ENCODE peak calls at places on chromosomes 12 and 14, in five cellular contexts. V is ELR, M is GM19239, X is H54, Q is head of caudate nucleus. U is an unnamed sample.

GRCh38 chr12:16198884-16199283 is 78.6 kb downstream of the SLC15A5 start:
- DNase-seq in V (no peak), M (no peak), X (no peak), Q (no peak), U (no peak)

GRCh38 chr14:23078692-23079116 is 16.2 kb downstream of the ACIN1 start:
- DNase-seq in V (peak), M (no peak), X (peak), Q (peak), U (no peak)

GRCh38 chr12:116136340-116136739 is 141.2 kb downstream of the MED13L start:
- DNase-seq in V (peak), M (no peak), X (no peak), Q (no peak), U (no peak)

GRCh38 chr12:103373088-103373523 is 122.7 kb downstream of the C12orf42 start:
- DNase-seq in V (no peak), M (no peak), X (no peak), Q (no peak), U (no peak)

GRCh38 chr14:29716150-29716549 is 211.5 kb downstream of the PRKD1 start:
- DNase-seq in V (no peak), M (no peak), X (no peak), Q (no peak), U (no peak)

GRCh38 chr12:6606331-6607131 is 648 bp downstream of the CHD4 start:
- DNase-seq in V (peak), M (peak), X (peak), Q (peak), U (peak)

GRCh38 chr14:104633276-104633861 is 28.8 kb upstream of the TMEM179 start:
- DNase-seq in V (no peak), M (no peak), X (no peak), Q (peak), U (no peak)

GRCh38 chr12:130916251-130916911 is 37.3 kb upstream of the ADGRD1 start:
- DNase-seq in V (peak), M (peak), X (no peak), Q (peak), U (peak)

GRCh38 chr12:53232641-53233538 is 881 bp upstream of the RARG start:
- DNase-seq in V (peak), M (no peak), X (peak), Q (peak), U (peak)

GRCh38 chr12:104406164-104406563 is 50.6 kb upstream of the CHST11 start:
- DNase-seq in V (no peak), M (no peak), X (no peak), Q (no peak), U (no peak)

GRCh38 chr12:116539361-116539771 is 19.8 kb upstream of the MAP1LC3B2 start:
- DNase-seq in V (peak), M (no peak), X (no peak), Q (no peak), U (no peak)

GRCh38 chr12:52209321-52209720 is 17.5 kb upstream of the KRT80 start:
- DNase-seq in V (no peak), M (no peak), X (no peak), Q (no peak), U (no peak)

GRCh38 chr14:91205449-91205848 is 39.1 kb downstream of the GPR68 start:
- DNase-seq in V (peak), M (no peak), X (no peak), Q (no peak), U (peak)

GRCh38 chr12:45575823-45576448 is 153.6 kb upstream of the ARID2 start:
- DNase-seq in V (no peak), M (no peak), X (no peak), Q (no peak), U (no peak)

GRCh38 chr12:124861492-124861891 is 2.2 kb downstream of the SCARB1 start:
- DNase-seq in V (no peak), M (no peak), X (no peak), Q (peak), U (no peak)

GRCh38 chr14:106436310-106436905 is 910.0 kb downstream of the TMEM121 start:
- DNase-seq in V (no peak), M (peak), X (no peak), Q (peak), U (peak)

GRCh38 chr14:43155258-43155657 is 1351.8 kb downstream of the FSCB start:
- DNase-seq in V (no peak), M (no peak), X (no peak), Q (no peak), U (no peak)

GRCh38 chr12:58393152-58393551 is 451.8 kb downstream of the ATP23 start:
- DNase-seq in V (peak), M (no peak), X (peak), Q (no peak), U (no peak)

GRCh38 chr14:93108105-93108504 is 7.6 kb downstream of the ITPK1 start:
- DNase-seq in V (no peak), M (no peak), X (no peak), Q (no peak), U (no peak)

GRCh38 chr12:46517579-46517962 is 145.0 kb upstream of the SLC38A2 start:
- DNase-seq in V (no peak), M (no peak), X (no peak), Q (no peak), U (no peak)

GRCh38 chr14:96274122-96274910 is 18.3 kb downstream of the BDKRB1 start:
- DNase-seq in V (no peak), M (no peak), X (no peak), Q (peak), U (no peak)

GRCh38 chr12:6396031-6396430 is 12.1 kb downstream of the LTBR start:
- DNase-seq in V (no peak), M (no peak), X (no peak), Q (no peak), U (no peak)

GRCh38 chr12:56103066-56103711 is 1.2 kb upstream of the PA2G4 start:
- DNase-seq in V (no peak), M (no peak), X (no peak), Q (no peak), U (no peak)

GRCh38 chr14:32374155-32374554 is 45.1 kb downstream of the AKAP6 start:
- DNase-seq in V (peak), M (no peak), X (no peak), Q (no peak), U (no peak)

GRCh38 chr14:101519090-101519489 is 42.2 kb upstream of the DIO3 start:
- DNase-seq in V (no peak), M (no peak), X (no peak), Q (no peak), U (no peak)

GRCh38 chr12:46304080-46304479 is 35.2 kb upstream of the SLC38A1 start:
- DNase-seq in V (no peak), M (no peak), X (no peak), Q (no peak), U (no peak)

GRCh38 chr14:53236708-53237107 is 83.6 kb upstream of the DDHD1 start:
- DNase-seq in V (no peak), M (no peak), X (no peak), Q (no peak), U (no peak)

GRCh38 chr12:53750812-53751335 is 905 bp downstream of the CISTR start:
- DNase-seq in V (no peak), M (no peak), X (no peak), Q (no peak), U (no peak)

GRCh38 chr12:70733385-70733784 is 96.2 kb upstream of the PTPRB start:
- DNase-seq in V (peak), M (peak), X (peak), Q (peak), U (no peak)